ENCODE peak calls at places on chromosomes 7 and 10, in nine cellular contexts. R is NCI-H774, H is immature natural killer cell, U is naive B cell, F is transverse colon, D is SW480, I is nucleus accumbens, Z is heart right ventricle, W is mucosa of descending colon. G is an unnamed sample.

GRCh38 chr7:136953386-136953785 is 84.9 kb downstream of the CHRM2 start:
- DNase-seq in R (no peak), H (no peak), U (no peak), F (no peak), D (no peak), I (no peak), Z (no peak), W (no peak), G (no peak)

GRCh38 chr10:50885097-50885859 is at the start of gene A1CF:
- DNase-seq in R (no peak), H (no peak), U (no peak), F (peak; percentile 25), D (peak; percentile 42), I (no peak), Z (no peak), W (peak; percentile 72), G (peak; percentile 69)

GRCh38 chr10:8498881-8499280 is 444.4 kb downstream of the GATA3 start:
- DNase-seq in R (no peak), H (no peak), U (no peak), F (no peak), D (no peak), I (no peak), Z (no peak), W (no peak), G (no peak)

GRCh38 chr7:63070696-63071095 is 928.0 kb upstream of the ZNF722 start:
- DNase-seq in R (no peak), H (no peak), U (no peak), F (no peak), D (no peak), I (no peak), Z (no peak), W (no peak), G (no peak)

GRCh38 chr10:17764142-17764541 is 12.1 kb downstream of the TMEM236 start:
- DNase-seq in R (no peak), H (no peak), U (no peak), F (no peak), D (no peak), I (no peak), Z (no peak), W (no peak), G (no peak)

GRCh38 chr10:6746782-6747181 is 166.7 kb upstream of the PRKCQ start:
- DNase-seq in R (no peak), H (no peak), U (no peak), F (no peak), D (no peak), I (no peak), Z (no peak), W (no peak), G (no peak)

GRCh38 chr10:5545426-5545777 is 20.6 kb downstream of the CALML3 start:
- DNase-seq in R (no peak), H (no peak), U (no peak), F (no peak), D (no peak), I (no peak), Z (no peak), W (no peak), G (no peak)

GRCh38 chr7:818031-818699 is 14.1 kb upstream of the SUN1 start:
- DNase-seq in R (no peak), H (no peak), U (no peak), F (no peak), D (peak; percentile 48), I (no peak), Z (no peak), W (no peak), G (no peak)

GRCh38 chr7:66952343-66953043 is 31.5 kb downstream of the TMEM248 start:
- DNase-seq in R (no peak), H (no peak), U (no peak), F (peak; percentile 26), D (peak; percentile 45), I (no peak), Z (no peak), W (no peak), G (peak; percentile 41)

GRCh38 chr7:5406957-5407930 is 16.4 kb downstream of the TNRC18 start:
- DNase-seq in R (no peak), H (no peak), U (no peak), F (no peak), D (no peak), I (no peak), Z (no peak), W (no peak), G (no peak)

GRCh38 chr7:158759245-158759614 is 54.6 kb upstream of the NCAPG2 start:
- DNase-seq in R (peak; percentile 78), H (no peak), U (no peak), F (no peak), D (no peak), I (no peak), Z (no peak), W (no peak), G (no peak)

GRCh38 chr7:101557978-101558741 is 70.9 kb downstream of the MYL10 start:
- DNase-seq in R (no peak), H (no peak), U (no peak), F (peak; percentile 1), D (no peak), I (no peak), Z (no peak), W (no peak), G (no peak)

GRCh38 chr7:100130608-100131453 is 4.1 kb downstream of the MBLAC1 start:
- DNase-seq in R (peak; percentile 59), H (peak; percentile 77), U (peak; percentile 77), F (peak; percentile 90), D (peak; percentile 64), I (peak; percentile 57), Z (peak; percentile 84), W (peak; percentile 93), G (peak; percentile 91)

GRCh38 chr7:38502289-38502688 is 128.9 kb downstream of the AMPH start:
- DNase-seq in R (no peak), H (no peak), U (no peak), F (no peak), D (peak; percentile 14), I (no peak), Z (no peak), W (no peak), G (no peak)

GRCh38 chr7:4633012-4633411 is 49.1 kb upstream of the FOXK1 start:
- DNase-seq in R (no peak), H (no peak), U (no peak), F (no peak), D (peak; percentile 52), I (no peak), Z (no peak), W (no peak), G (no peak)

GRCh38 chr7:139116999-139117398 is 7.5 kb upstream of the ZC3HAV1 start:
- DNase-seq in R (no peak), H (no peak), U (no peak), F (no peak), D (peak; percentile 70), I (no peak), Z (no peak), W (no peak), G (no peak)

GRCh38 chr10:133261726-133262325 is 14.8 kb downstream of the ADAM8 start:
- DNase-seq in R (peak; percentile 23), H (peak; percentile 74), U (peak; percentile 75), F (peak; percentile 91), D (peak; percentile 60), I (peak; percentile 82), Z (peak; percentile 93), W (peak; percentile 93), G (peak; percentile 91)

GRCh38 chr7:48389977-48390376 is 218.7 kb downstream of the ABCA13 start:
- DNase-seq in R (no peak), H (no peak), U (no peak), F (no peak), D (no peak), I (no peak), Z (no peak), W (peak; percentile 6), G (no peak)

GRCh38 chr10:93821051-93821772 is 63.5 kb downstream of the LGI1 start:
- DNase-seq in R (no peak), H (no peak), U (no peak), F (no peak), D (peak; percentile 36), I (no peak), Z (no peak), W (no peak), G (no peak)